ENCODE peak calls at places on chromosomes 2 and 18, in four cellular contexts. One of them, this sample, is unnamed.

GRCh38 chr2:189527812-189528591 is 52.6 kb downstream of the SLC40A1 start:
- DNase-seq in endothelial cell: no peak
- DNase-seq in upper lobe of right lung: no peak
- DNase-seq in AG08395: no peak
- DNase-seq in this sample: no peak

GRCh38 chr2:106207246-106207645 is 13.1 kb upstream of the UXS1 start:
- DNase-seq in endothelial cell: no peak
- DNase-seq in upper lobe of right lung: no peak
- DNase-seq in AG08395: no peak
- DNase-seq in this sample: no peak

GRCh38 chr2:8906208-8906607 is 68.8 kb upstream of the KIDINS220 start:
- DNase-seq in endothelial cell: no peak
- DNase-seq in upper lobe of right lung: no peak
- DNase-seq in AG08395: no peak
- DNase-seq in this sample: no peak

GRCh38 chr18:75090336-75090735 is 118.6 kb downstream of the PTGR3 start:
- DNase-seq in endothelial cell: no peak
- DNase-seq in upper lobe of right lung: no peak
- DNase-seq in AG08395: no peak
- DNase-seq in this sample: no peak

GRCh38 chr2:155095613-155096012 is 397.1 kb downstream of the KCNJ3 start:
- DNase-seq in endothelial cell: no peak
- DNase-seq in upper lobe of right lung: no peak
- DNase-seq in AG08395: no peak
- DNase-seq in this sample: no peak

GRCh38 chr2:118940008-118940407 is 2.0 kb upstream of the MARCO start:
- DNase-seq in endothelial cell: no peak
- DNase-seq in upper lobe of right lung: no peak
- DNase-seq in AG08395: no peak
- DNase-seq in this sample: no peak

GRCh38 chr18:25650201-25650941 is 298.4 kb upstream of the ZNF521 start:
- DNase-seq in endothelial cell: no peak
- DNase-seq in upper lobe of right lung: no peak
- DNase-seq in AG08395: peak
- DNase-seq in this sample: peak

GRCh38 chr18:75129717-75130477 is 79.0 kb downstream of the PTGR3 start:
- DNase-seq in endothelial cell: no peak
- DNase-seq in upper lobe of right lung: no peak
- DNase-seq in AG08395: no peak
- DNase-seq in this sample: no peak

GRCh38 chr2:109260886-109261700 is 132.1 kb downstream of the SH3RF3 start:
- DNase-seq in endothelial cell: no peak
- DNase-seq in upper lobe of right lung: peak
- DNase-seq in AG08395: no peak
- DNase-seq in this sample: no peak

GRCh38 chr2:205461678-205462665 is 220.3 kb upstream of the NRP2 start:
- DNase-seq in endothelial cell: no peak
- DNase-seq in upper lobe of right lung: no peak
- DNase-seq in AG08395: no peak
- DNase-seq in this sample: no peak

GRCh38 chr2:189580267-189580661 is 322 bp downstream of the SLC40A1 start:
- DNase-seq in endothelial cell: peak
- DNase-seq in upper lobe of right lung: peak
- DNase-seq in AG08395: no peak
- DNase-seq in this sample: no peak

GRCh38 chr2:199495147-199495546 is 37.4 kb upstream of the SATB2 start:
- DNase-seq in endothelial cell: no peak
- DNase-seq in upper lobe of right lung: no peak
- DNase-seq in AG08395: no peak
- DNase-seq in this sample: no peak

GRCh38 chr2:3147641-3148530 is 229.7 kb downstream of the EIPR1 start:
- DNase-seq in endothelial cell: no peak
- DNase-seq in upper lobe of right lung: peak
- DNase-seq in AG08395: no peak
- DNase-seq in this sample: no peak

GRCh38 chr18:59994357-59994756 is 94.6 kb downstream of the PMAIP1 start:
- DNase-seq in endothelial cell: no peak
- DNase-seq in upper lobe of right lung: no peak
- DNase-seq in AG08395: no peak
- DNase-seq in this sample: no peak

GRCh38 chr2:24164416-24164973 is 10.4 kb upstream of the FAM228A start:
- DNase-seq in endothelial cell: peak
- DNase-seq in upper lobe of right lung: peak
- DNase-seq in AG08395: no peak
- DNase-seq in this sample: no peak

This sample was measured in stromal cell of bone marrow.